ENCODE peak calls at places on chromosomes 1 and 21, in eight cellular contexts. One of them, this sample, is unnamed.

GRCh38 chr1:22143586-22144033 is 713 bp upstream of the WNT4 start:
- DNase-seq in M059J: peak
- DNase-seq in NCI-H524: no peak
- DNase-seq in GM12892: no peak
- DNase-seq in stimulated activated CD8-positive, alpha-beta memory T cell treated with anti-CD3 and anti-CD28 coated beads, Interleukin-2, amount 100 ng/mL, for 1 hour: no peak
- DNase-seq in NCI-H345: no peak
- DNase-seq in T-helper 9 cell: no peak
- DNase-seq in AG08395: no peak
- DNase-seq in this sample: no peak

GRCh38 chr21:15874610-15875009 is 144.8 kb downstream of the USP25 start:
- DNase-seq in T-helper 9 cell: no peak
- DNase-seq in GM12892: no peak
- DNase-seq in NCI-H524: no peak
- DNase-seq in NCI-H345: no peak
- DNase-seq in M059J: no peak
- DNase-seq in stimulated activated CD8-positive, alpha-beta memory T cell treated with anti-CD3 and anti-CD28 coated beads, Interleukin-2, amount 100 ng/mL, for 1 hour: no peak
- DNase-seq in AG08395: no peak
- DNase-seq in this sample: no peak

GRCh38 chr1:50080904-50081586 is 27.7 kb upstream of the ELAVL4 start:
- DNase-seq in AG08395: no peak
- DNase-seq in M059J: no peak
- DNase-seq in NCI-H345: peak
- DNase-seq in GM12892: no peak
- DNase-seq in NCI-H524: peak
- DNase-seq in T-helper 9 cell: no peak
- DNase-seq in stimulated activated CD8-positive, alpha-beta memory T cell treated with anti-CD3 and anti-CD28 coated beads, Interleukin-2, amount 100 ng/mL, for 1 hour: no peak
- DNase-seq in this sample: no peak

GRCh38 chr1:170714163-170714562 is 50.2 kb downstream of the PRRX1 start:
- DNase-seq in GM12892: no peak
- DNase-seq in NCI-H345: no peak
- DNase-seq in M059J: peak
- DNase-seq in stimulated activated CD8-positive, alpha-beta memory T cell treated with anti-CD3 and anti-CD28 coated beads, Interleukin-2, amount 100 ng/mL, for 1 hour: no peak
- DNase-seq in NCI-H524: no peak
- DNase-seq in T-helper 9 cell: no peak
- DNase-seq in AG08395: no peak
- DNase-seq in this sample: no peak

GRCh38 chr1:59568158-59568935 is 246.4 kb upstream of the HOOK1 start:
- DNase-seq in NCI-H524: no peak
- DNase-seq in GM12892: no peak
- DNase-seq in M059J: peak
- DNase-seq in stimulated activated CD8-positive, alpha-beta memory T cell treated with anti-CD3 and anti-CD28 coated beads, Interleukin-2, amount 100 ng/mL, for 1 hour: no peak
- DNase-seq in AG08395: peak
- DNase-seq in T-helper 9 cell: no peak
- DNase-seq in NCI-H345: no peak
- DNase-seq in this sample: no peak

GRCh38 chr1:160007577-160008200 is 24.1 kb downstream of the PIGM start:
- DNase-seq in NCI-H345: peak
- DNase-seq in GM12892: no peak
- DNase-seq in T-helper 9 cell: no peak
- DNase-seq in stimulated activated CD8-positive, alpha-beta memory T cell treated with anti-CD3 and anti-CD28 coated beads, Interleukin-2, amount 100 ng/mL, for 1 hour: no peak
- DNase-seq in AG08395: peak
- DNase-seq in NCI-H524: peak
- DNase-seq in M059J: peak
- DNase-seq in this sample: no peak

GRCh38 chr1:213119794-213120193 is 68.8 kb downstream of the RPS6KC1 start:
- DNase-seq in NCI-H345: no peak
- DNase-seq in GM12892: no peak
- DNase-seq in AG08395: no peak
- DNase-seq in NCI-H524: peak
- DNase-seq in M059J: peak
- DNase-seq in stimulated activated CD8-positive, alpha-beta memory T cell treated with anti-CD3 and anti-CD28 coated beads, Interleukin-2, amount 100 ng/mL, for 1 hour: no peak
- DNase-seq in T-helper 9 cell: no peak
- DNase-seq in this sample: no peak

GRCh38 chr1:19439464-19440171 is 45.7 kb downstream of the CAPZB start:
- DNase-seq in stimulated activated CD8-positive, alpha-beta memory T cell treated with anti-CD3 and anti-CD28 coated beads, Interleukin-2, amount 100 ng/mL, for 1 hour: peak
- DNase-seq in NCI-H524: peak
- DNase-seq in NCI-H345: no peak
- DNase-seq in M059J: no peak
- DNase-seq in T-helper 9 cell: peak
- DNase-seq in GM12892: no peak
- DNase-seq in AG08395: no peak
- DNase-seq in this sample: no peak

GRCh38 chr1:181503130-181503810 is 20.0 kb downstream of the CACNA1E start:
- DNase-seq in T-helper 9 cell: no peak
- DNase-seq in NCI-H524: no peak
- DNase-seq in AG08395: no peak
- DNase-seq in M059J: no peak
- DNase-seq in stimulated activated CD8-positive, alpha-beta memory T cell treated with anti-CD3 and anti-CD28 coated beads, Interleukin-2, amount 100 ng/mL, for 1 hour: no peak
- DNase-seq in NCI-H345: no peak
- DNase-seq in GM12892: no peak
- DNase-seq in this sample: no peak

GRCh38 chr1:64891440-64891815 is 74.9 kb downstream of the JAK1 start:
- DNase-seq in T-helper 9 cell: no peak
- DNase-seq in AG08395: no peak
- DNase-seq in GM12892: no peak
- DNase-seq in M059J: no peak
- DNase-seq in NCI-H524: no peak
- DNase-seq in NCI-H345: no peak
- DNase-seq in stimulated activated CD8-positive, alpha-beta memory T cell treated with anti-CD3 and anti-CD28 coated beads, Interleukin-2, amount 100 ng/mL, for 1 hour: no peak
- DNase-seq in this sample: no peak

GRCh38 chr1:184567648-184568047 is 180.8 kb downstream of the C1orf21 start:
- DNase-seq in NCI-H524: no peak
- DNase-seq in stimulated activated CD8-positive, alpha-beta memory T cell treated with anti-CD3 and anti-CD28 coated beads, Interleukin-2, amount 100 ng/mL, for 1 hour: no peak
- DNase-seq in NCI-H345: no peak
- DNase-seq in GM12892: no peak
- DNase-seq in T-helper 9 cell: no peak
- DNase-seq in AG08395: peak
- DNase-seq in M059J: peak
- DNase-seq in this sample: no peak

GRCh38 chr1:183635112-183635605 is 424 bp downstream of the ARPC5 start:
- DNase-seq in AG08395: peak
- DNase-seq in M059J: peak
- DNase-seq in T-helper 9 cell: peak
- DNase-seq in NCI-H345: peak
- DNase-seq in GM12892: no peak
- DNase-seq in NCI-H524: peak
- DNase-seq in stimulated activated CD8-positive, alpha-beta memory T cell treated with anti-CD3 and anti-CD28 coated beads, Interleukin-2, amount 100 ng/mL, for 1 hour: no peak
- DNase-seq in this sample: no peak

GRCh38 chr1:21956720-21957552 is 19.8 kb upstream of the HSPG2 start:
- DNase-seq in AG08395: peak
- DNase-seq in T-helper 9 cell: peak
- DNase-seq in stimulated activated CD8-positive, alpha-beta memory T cell treated with anti-CD3 and anti-CD28 coated beads, Interleukin-2, amount 100 ng/mL, for 1 hour: no peak
- DNase-seq in NCI-H345: no peak
- DNase-seq in GM12892: no peak
- DNase-seq in M059J: peak
- DNase-seq in NCI-H524: no peak
- DNase-seq in this sample: no peak

GRCh38 chr1:232571523-232571922 is 58.4 kb downstream of the SIPA1L2 start:
- DNase-seq in M059J: peak
- DNase-seq in NCI-H524: no peak
- DNase-seq in T-helper 9 cell: no peak
- DNase-seq in stimulated activated CD8-positive, alpha-beta memory T cell treated with anti-CD3 and anti-CD28 coated beads, Interleukin-2, amount 100 ng/mL, for 1 hour: no peak
- DNase-seq in NCI-H345: no peak
- DNase-seq in AG08395: no peak
- DNase-seq in GM12892: no peak
- DNase-seq in this sample: no peak

GRCh38 chr1:203342192-203342940 is 8.6 kb downstream of the FMOD start:
- DNase-seq in stimulated activated CD8-positive, alpha-beta memory T cell treated with anti-CD3 and anti-CD28 coated beads, Interleukin-2, amount 100 ng/mL, for 1 hour: no peak
- DNase-seq in NCI-H345: peak
- DNase-seq in M059J: peak
- DNase-seq in GM12892: peak
- DNase-seq in T-helper 9 cell: peak
- DNase-seq in NCI-H524: peak
- DNase-seq in AG08395: peak
- DNase-seq in this sample: no peak

GRCh38 chr1:93708734-93709481 is 27.3 kb upstream of the BCAR3 start:
- DNase-seq in M059J: peak
- DNase-seq in NCI-H345: peak
- DNase-seq in stimulated activated CD8-positive, alpha-beta memory T cell treated with anti-CD3 and anti-CD28 coated beads, Interleukin-2, amount 100 ng/mL, for 1 hour: no peak
- DNase-seq in T-helper 9 cell: no peak
- DNase-seq in NCI-H524: peak
- DNase-seq in GM12892: no peak
- DNase-seq in AG08395: peak
- DNase-seq in this sample: no peak

GRCh38 chr1:205974712-205975111 is 28.5 kb downstream of the RAB7B start:
- DNase-seq in NCI-H345: no peak
- DNase-seq in AG08395: no peak
- DNase-seq in M059J: no peak
- DNase-seq in NCI-H524: no peak
- DNase-seq in GM12892: no peak
- DNase-seq in stimulated activated CD8-positive, alpha-beta memory T cell treated with anti-CD3 and anti-CD28 coated beads, Interleukin-2, amount 100 ng/mL, for 1 hour: no peak
- DNase-seq in T-helper 9 cell: no peak
- DNase-seq in this sample: no peak

GRCh38 chr21:45880097-45881068 is 101.2 kb upstream of the COL6A1 start:
- DNase-seq in NCI-H524: peak
- DNase-seq in AG08395: peak
- DNase-seq in M059J: peak
- DNase-seq in stimulated activated CD8-positive, alpha-beta memory T cell treated with anti-CD3 and anti-CD28 coated beads, Interleukin-2, amount 100 ng/mL, for 1 hour: peak
- DNase-seq in T-helper 9 cell: peak
- DNase-seq in NCI-H345: peak
- DNase-seq in GM12892: peak
- DNase-seq in this sample: peak

GRCh38 chr1:200252526-200252925 is 157.3 kb downstream of the ZNF281 start:
- DNase-seq in AG08395: no peak
- DNase-seq in GM12892: no peak
- DNase-seq in stimulated activated CD8-positive, alpha-beta memory T cell treated with anti-CD3 and anti-CD28 coated beads, Interleukin-2, amount 100 ng/mL, for 1 hour: no peak
- DNase-seq in NCI-H524: no peak
- DNase-seq in T-helper 9 cell: no peak
- DNase-seq in M059J: no peak
- DNase-seq in NCI-H345: no peak
- DNase-seq in this sample: no peak

GRCh38 chr1:173554541-173555250 is 48.2 kb downstream of the SLC9C2 start:
- DNase-seq in NCI-H345: no peak
- DNase-seq in NCI-H524: no peak
- DNase-seq in T-helper 9 cell: no peak
- DNase-seq in AG08395: no peak
- DNase-seq in GM12892: no peak
- DNase-seq in stimulated activated CD8-positive, alpha-beta memory T cell treated with anti-CD3 and anti-CD28 coated beads, Interleukin-2, amount 100 ng/mL, for 1 hour: no peak
- DNase-seq in M059J: peak
- DNase-seq in this sample: no peak

GRCh38 chr1:95309031-95309459 is 75.0 kb downstream of the RWDD3 start:
- DNase-seq in M059J: peak
- DNase-seq in GM12892: no peak
- DNase-seq in NCI-H345: peak
- DNase-seq in NCI-H524: peak
- DNase-seq in AG08395: peak
- DNase-seq in T-helper 9 cell: no peak
- DNase-seq in stimulated activated CD8-positive, alpha-beta memory T cell treated with anti-CD3 and anti-CD28 coated beads, Interleukin-2, amount 100 ng/mL, for 1 hour: no peak
- DNase-seq in this sample: no peak

GRCh38 chr1:248828845-248829244 is 3.1 kb upstream of the SH3BP5L start:
- DNase-seq in GM12892: no peak
- DNase-seq in stimulated activated CD8-positive, alpha-beta memory T cell treated with anti-CD3 and anti-CD28 coated beads, Interleukin-2, amount 100 ng/mL, for 1 hour: no peak
- DNase-seq in AG08395: no peak
- DNase-seq in NCI-H345: no peak
- DNase-seq in T-helper 9 cell: no peak
- DNase-seq in NCI-H524: no peak
- DNase-seq in M059J: peak
- DNase-seq in this sample: no peak

GRCh38 chr1:28886731-28887417 is 27.5 kb upstream of the EPB41 start:
- DNase-seq in NCI-H345: peak
- DNase-seq in GM12892: peak
- DNase-seq in stimulated activated CD8-positive, alpha-beta memory T cell treated with anti-CD3 and anti-CD28 coated beads, Interleukin-2, amount 100 ng/mL, for 1 hour: peak
- DNase-seq in AG08395: peak
- DNase-seq in T-helper 9 cell: peak
- DNase-seq in NCI-H524: peak
- DNase-seq in M059J: peak
- DNase-seq in this sample: no peak

GRCh38 chr21:41124626-41125240 is 43.2 kb upstream of the BACE2 start:
- DNase-seq in M059J: peak
- DNase-seq in NCI-H345: no peak
- DNase-seq in NCI-H524: no peak
- DNase-seq in T-helper 9 cell: no peak
- DNase-seq in AG08395: no peak
- DNase-seq in stimulated activated CD8-positive, alpha-beta memory T cell treated with anti-CD3 and anti-CD28 coated beads, Interleukin-2, amount 100 ng/mL, for 1 hour: no peak
- DNase-seq in GM12892: no peak
- DNase-seq in this sample: no peak

GRCh38 chr21:45250272-45250671 is 37.4 kb downstream of the POFUT2 start:
- DNase-seq in T-helper 9 cell: no peak
- DNase-seq in AG08395: no peak
- DNase-seq in NCI-H524: no peak
- DNase-seq in M059J: no peak
- DNase-seq in stimulated activated CD8-positive, alpha-beta memory T cell treated with anti-CD3 and anti-CD28 coated beads, Interleukin-2, amount 100 ng/mL, for 1 hour: no peak
- DNase-seq in NCI-H345: no peak
- DNase-seq in GM12892: no peak
- DNase-seq in this sample: no peak

GRCh38 chr1:39105841-39106765 is 80.0 kb downstream of the NDUFS5 start:
- DNase-seq in NCI-H345: peak
- DNase-seq in AG08395: no peak
- DNase-seq in NCI-H524: peak
- DNase-seq in stimulated activated CD8-positive, alpha-beta memory T cell treated with anti-CD3 and anti-CD28 coated beads, Interleukin-2, amount 100 ng/mL, for 1 hour: no peak
- DNase-seq in T-helper 9 cell: peak
- DNase-seq in GM12892: no peak
- DNase-seq in M059J: peak
- DNase-seq in this sample: no peak

GRCh38 chr1:213956295-213956770 is 31.4 kb upstream of the PROX1 start:
- DNase-seq in T-helper 9 cell: no peak
- DNase-seq in stimulated activated CD8-positive, alpha-beta memory T cell treated with anti-CD3 and anti-CD28 coated beads, Interleukin-2, amount 100 ng/mL, for 1 hour: no peak
- DNase-seq in NCI-H524: no peak
- DNase-seq in M059J: no peak
- DNase-seq in NCI-H345: no peak
- DNase-seq in AG08395: no peak
- DNase-seq in GM12892: no peak
- DNase-seq in this sample: no peak

GRCh38 chr1:234517087-234517802 is 38.3 kb upstream of the TARBP1 start:
- DNase-seq in stimulated activated CD8-positive, alpha-beta memory T cell treated with anti-CD3 and anti-CD28 coated beads, Interleukin-2, amount 100 ng/mL, for 1 hour: no peak
- DNase-seq in M059J: no peak
- DNase-seq in GM12892: no peak
- DNase-seq in T-helper 9 cell: no peak
- DNase-seq in NCI-H345: no peak
- DNase-seq in AG08395: no peak
- DNase-seq in NCI-H524: no peak
- DNase-seq in this sample: no peak

GRCh38 chr21:41923641-41924342 is 30.0 kb downstream of the C2CD2 start:
- DNase-seq in GM12892: no peak
- DNase-seq in T-helper 9 cell: no peak
- DNase-seq in NCI-H524: no peak
- DNase-seq in stimulated activated CD8-positive, alpha-beta memory T cell treated with anti-CD3 and anti-CD28 coated beads, Interleukin-2, amount 100 ng/mL, for 1 hour: no peak
- DNase-seq in NCI-H345: no peak
- DNase-seq in M059J: no peak
- DNase-seq in AG08395: peak
- DNase-seq in this sample: no peak

GRCh38 chr1:19384772-19385187 is 72.7 kb downstream of the SLC66A1 start:
- DNase-seq in NCI-H345: no peak
- DNase-seq in stimulated activated CD8-positive, alpha-beta memory T cell treated with anti-CD3 and anti-CD28 coated beads, Interleukin-2, amount 100 ng/mL, for 1 hour: no peak
- DNase-seq in NCI-H524: no peak
- DNase-seq in M059J: no peak
- DNase-seq in T-helper 9 cell: no peak
- DNase-seq in AG08395: no peak
- DNase-seq in GM12892: no peak
- DNase-seq in this sample: no peak